ENCODE peak calls at places on chromosomes 2 and 18, in five cellular contexts. N, E, X, V and R are unnamed samples.

GRCh38 chr2:200127852-200128251 is 172.5 kb downstream of the MAIP1 start:
- DNase-seq in N (no peak), X (no peak), E (no peak), V (no peak), R (no peak)

GRCh38 chr18:50706199-50706598 is 113.6 kb downstream of the MRO start:
- DNase-seq in X (no peak), V (peak; percentile 17), E (no peak), N (no peak), R (no peak)

GRCh38 chr2:10079192-10079930 is 850 bp downstream of the CYS1 start:
- DNase-seq in N (peak; percentile 59), X (no peak), V (peak; percentile 87), E (no peak), R (peak; percentile 42)

GRCh38 chr2:101823347-101823791 is 125.9 kb downstream of the MAP4K4 start:
- DNase-seq in E (peak; percentile 48), X (peak; percentile 56), N (peak; percentile 18), V (peak; percentile 75), R (peak; percentile 34)

GRCh38 chr2:82395531-82395930 is 2063.5 kb downstream of the SUCLG1 start:
- DNase-seq in V (no peak), E (no peak), N (no peak), X (no peak), R (no peak)

GRCh38 chr18:73549236-73549635 is 598.4 kb downstream of the FBXO15 start:
- DNase-seq in V (no peak), X (no peak), N (no peak), E (no peak), R (no peak)

GRCh38 chr2:24456610-24457556 is 34.2 kb upstream of the NCOA1 start:
- DNase-seq in X (peak; percentile 42), E (peak; percentile 43), N (no peak), V (peak; percentile 92), R (no peak)

GRCh38 chr2:168156661-168157060 is 90.7 kb downstream of the STK39 start:
- DNase-seq in V (no peak), N (no peak), E (no peak), X (no peak), R (no peak)

GRCh38 chr2:218033590-218034496 is 31.0 kb upstream of the TNS1 start:
- DNase-seq in N (no peak), X (peak; percentile 25), E (no peak), V (no peak), R (peak; percentile 18)

GRCh38 chr18:36411745-36412168 is 114.2 kb downstream of the FHOD3 start:
- DNase-seq in V (no peak), E (no peak), X (no peak), N (no peak), R (no peak)

GRCh38 chr2:148519013-148519412 is 125.5 kb upstream of the EPC2 start:
- DNase-seq in E (no peak), V (no peak), N (no peak), X (no peak), R (no peak)

GRCh38 chr18:76654536-76654935 is 159.5 kb upstream of the ZNF516 start:
- DNase-seq in N (no peak), X (peak; percentile 15), V (no peak), E (no peak), R (no peak)

GRCh38 chr2:240713928-240714746 is 22.5 kb downstream of the AQP12A start:
- DNase-seq in V (no peak), N (no peak), E (no peak), X (no peak), R (no peak)

GRCh38 chr2:12416600-12416999 is 300.1 kb upstream of the TRIB2 start:
- DNase-seq in N (no peak), E (peak; percentile 26), X (peak; percentile 31), V (peak; percentile 72), R (no peak)

GRCh38 chr2:162768646-162769045 is 69.9 kb downstream of the KCNH7 start:
- DNase-seq in N (no peak), X (no peak), V (no peak), E (no peak), R (no peak)

GRCh38 chr2:82260521-82260920 is 1956.0 kb upstream of the LRRTM1 start:
- DNase-seq in N (no peak), X (no peak), E (no peak), V (peak; percentile 34), R (no peak)

GRCh38 chr2:38622210-38622609 is 19.5 kb upstream of the HNRNPLL start:
- DNase-seq in V (no peak), E (no peak), X (no peak), N (no peak), R (no peak)

GRCh38 chr2:63052411-63053234 is 2.0 kb downstream of the OTX1 start:
- DNase-seq in V (peak; percentile 54), N (peak; percentile 30), E (no peak), X (no peak), R (no peak)

GRCh38 chr2:100616841-100617390 is 54.1 kb downstream of the PDCL3 start:
- DNase-seq in V (no peak), E (no peak), X (no peak), N (no peak), R (no peak)

GRCh38 chr2:10773841-10774341 is 38.7 kb downstream of the PDIA6 start:
- DNase-seq in N (no peak), V (peak; percentile 40), X (no peak), E (no peak), R (peak; percentile 20)

GRCh38 chr18:2805970-2806943 is 40.5 kb upstream of the EMILIN2 start:
- DNase-seq in N (no peak), V (no peak), E (no peak), X (no peak), R (no peak)

GRCh38 chr2:2014251-2014761 is 270.0 kb upstream of the PXDN start:
- DNase-seq in N (no peak), X (no peak), E (no peak), V (no peak), R (no peak)

GRCh38 chr18:1995041-1995612 is 576.2 kb downstream of the METTL4 start:
- DNase-seq in V (no peak), X (no peak), E (no peak), N (no peak), R (no peak)

GRCh38 chr2:30867385-30867784 is 60.1 kb upstream of the CAPN13 start:
- DNase-seq in N (no peak), X (no peak), V (no peak), E (no peak), R (no peak)

GRCh38 chr2:101540518-101540917 is 65.6 kb upstream of the RFX8 start:
- DNase-seq in X (peak; percentile 13), N (no peak), E (no peak), V (no peak), R (no peak)

GRCh38 chr2:84297155-84297554 is 161.9 kb downstream of the SUCLG1 start:
- DNase-seq in N (no peak), V (no peak), X (no peak), E (no peak), R (no peak)

GRCh38 chr2:100104718-100105677 is 37.4 kb downstream of the AFF3 start:
- DNase-seq in N (peak; percentile 53), V (no peak), E (no peak), X (no peak), R (peak; percentile 25)

GRCh38 chr2:28652217-28652616 is 99.4 kb upstream of the PPP1CB start:
- DNase-seq in V (no peak), X (no peak), N (no peak), E (no peak), R (no peak)

GRCh38 chr2:54103454-54104314 is 11.7 kb upstream of the ACYP2 start:
- DNase-seq in V (no peak), N (peak; percentile 25), X (peak; percentile 56), E (no peak), R (no peak)

GRCh38 chr2:219289537-219290361 is 10.6 kb downstream of the DNAJB2 start:
- DNase-seq in V (peak; percentile 89), E (peak; percentile 73), N (peak; percentile 15), X (peak; percentile 51), R (no peak)

GRCh38 chr18:8730080-8730827 is 24.9 kb downstream of the MTCL1 start:
- DNase-seq in X (peak; percentile 68), N (no peak), E (no peak), V (peak; percentile 75), R (no peak)

GRCh38 chr2:231017250-231017636 is 20.1 kb upstream of the C2orf72 start:
- DNase-seq in E (peak; percentile 16), V (no peak), N (no peak), X (no peak), R (no peak)

GRCh38 chr2:86789687-86790133 is 1.0 kb downstream of the CD8A start:
- DNase-seq in E (no peak), X (no peak), N (no peak), V (no peak), R (no peak)

DNA sequence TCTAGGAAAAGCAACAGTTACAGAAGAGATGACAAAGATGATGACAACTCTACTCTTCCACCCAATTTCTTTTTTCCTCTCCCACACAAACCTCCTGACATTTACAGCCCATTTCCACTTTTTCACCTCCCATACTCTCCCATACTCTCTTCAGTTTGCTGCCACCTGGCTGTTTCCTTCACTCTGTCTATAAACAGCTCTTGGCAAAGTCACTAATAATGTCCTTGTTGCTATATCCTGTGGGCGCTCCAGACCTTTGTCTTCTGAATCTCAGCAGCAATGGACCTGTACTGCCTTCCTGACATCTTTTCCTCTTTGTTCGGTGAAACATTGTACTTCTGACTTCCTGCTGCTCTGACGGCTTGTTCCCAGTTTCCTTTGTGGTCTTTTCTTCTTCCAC is 60.7 kb upstream of the CAVIN2 start:
- DNase-seq in X (no peak), N (no peak), E (no peak), V (no peak), R (no peak)
- TF ChIP-seq CTCF in X (no peak), N (no peak), E (no peak), V (no peak), R (no peak)

DNA sequence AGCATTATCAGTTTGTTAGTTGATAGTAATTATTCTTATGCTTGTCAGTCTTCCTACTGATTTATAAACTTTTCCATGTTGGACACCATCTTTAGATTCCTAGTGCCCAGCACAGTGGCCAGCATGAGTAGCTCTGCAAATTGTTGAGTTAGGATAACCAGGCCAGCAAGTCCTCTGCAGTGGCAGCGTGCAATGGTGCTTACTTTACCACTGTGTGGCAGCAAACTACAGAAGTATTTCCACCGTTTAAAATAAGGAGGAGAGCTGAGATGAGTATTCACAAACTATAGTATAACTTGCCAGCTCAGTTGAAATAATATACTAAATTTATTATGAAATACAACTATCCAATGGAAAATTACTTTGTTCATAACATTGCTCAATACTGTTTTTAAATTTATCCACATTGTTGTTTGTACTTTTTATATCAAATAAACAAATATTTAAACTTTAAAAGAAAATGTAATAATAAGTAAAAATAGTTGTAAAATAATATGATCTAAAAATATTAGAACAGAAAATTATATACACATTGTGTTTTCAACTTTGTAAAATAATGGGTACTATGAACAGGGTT is 9.3 kb upstream of the THADA start:
- DNase-seq in E (no peak), V (no peak), N (peak; percentile 24), X (no peak), R (peak; percentile 22)
- TF ChIP-seq CTCF in E (peak; percentile 19), V (no peak), N (peak; percentile 54), X (peak; percentile 11), R (peak; percentile 62)

DNA sequence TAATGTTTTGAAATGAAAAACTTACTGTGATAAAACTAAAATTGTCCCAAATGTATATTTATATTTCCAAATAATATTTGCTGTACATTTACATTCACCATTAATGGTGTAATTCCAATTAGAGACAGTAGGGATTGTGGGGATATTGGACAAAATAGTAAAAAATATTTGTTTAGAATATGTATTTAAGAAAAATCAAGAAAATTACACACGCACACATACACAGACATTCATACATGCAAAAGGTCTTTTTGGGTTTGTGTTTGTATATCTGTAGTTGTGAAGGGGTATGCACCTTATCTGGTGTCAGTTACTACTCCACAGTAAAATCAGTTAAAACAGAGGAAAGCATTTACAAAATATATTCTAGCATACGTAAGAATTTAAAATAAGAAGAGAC is 435.9 kb upstream of the ZNF804A start:
- DNase-seq in X (no peak), E (no peak), N (no peak), V (no peak), R (no peak)
- TF ChIP-seq CTCF in X (no peak), E (no peak), N (no peak), V (no peak), R (no peak)

GRCh38 chr2:215862211-215862610 is 151.1 kb downstream of the MREG start:
- DNase-seq in N (no peak), V (no peak), X (no peak), E (no peak), R (no peak)
- TF ChIP-seq CTCF in N (no peak), V (no peak), X (no peak), E (no peak), R (no peak)